ENCODE peak calls at places on chromosomes 5 and 9, in nine cellular contexts. One of them, this sample, is unnamed.
A peak's percentile ranks its signal among the peaks of the same experiment; 100 is the strongest.

GRCh38 chr9:88258012-88258411 is 119.7 kb upstream of the SPATA31C2 start:
- DNase-seq in Jurkat, Clone E6-1: no peak
- DNase-seq in endothelial cell: peak; percentile 53
- DNase-seq in CD8-positive, alpha-beta T cell: no peak
- DNase-seq in neural crest cell: no peak
- DNase-seq in trophoblast cell: peak; percentile 11
- DNase-seq in type B pancreatic cell: no peak
- DNase-seq in activated T-helper 1 cell treated with anti-CD3 and anti-CD28 coated beads, Interleukin-2, amount 50 U/mL, for 16 hours: no peak
- DNase-seq in T-helper 2 cell: no peak
- DNase-seq in this sample: no peak

GRCh38 chr5:53965459-53965858 is 344.9 kb downstream of the ARL15 start:
- DNase-seq in activated T-helper 1 cell treated with anti-CD3 and anti-CD28 coated beads, Interleukin-2, amount 50 U/mL, for 16 hours: no peak
- DNase-seq in neural crest cell: no peak
- DNase-seq in endothelial cell: no peak
- DNase-seq in type B pancreatic cell: no peak
- DNase-seq in T-helper 2 cell: no peak
- DNase-seq in CD8-positive, alpha-beta T cell: no peak
- DNase-seq in Jurkat, Clone E6-1: no peak
- DNase-seq in trophoblast cell: no peak
- DNase-seq in this sample: no peak

GRCh38 chr5:172362755-172363154 is 79.2 kb upstream of the UBTD2 start:
- DNase-seq in Jurkat, Clone E6-1: no peak
- DNase-seq in T-helper 2 cell: no peak
- DNase-seq in activated T-helper 1 cell treated with anti-CD3 and anti-CD28 coated beads, Interleukin-2, amount 50 U/mL, for 16 hours: no peak
- DNase-seq in CD8-positive, alpha-beta T cell: no peak
- DNase-seq in neural crest cell: no peak
- DNase-seq in type B pancreatic cell: no peak
- DNase-seq in trophoblast cell: no peak
- DNase-seq in endothelial cell: no peak
- DNase-seq in this sample: no peak

GRCh38 chr9:2210201-2210600 is 195.1 kb downstream of the SMARCA2 start:
- DNase-seq in activated T-helper 1 cell treated with anti-CD3 and anti-CD28 coated beads, Interleukin-2, amount 50 U/mL, for 16 hours: no peak
- DNase-seq in type B pancreatic cell: no peak
- DNase-seq in neural crest cell: no peak
- DNase-seq in T-helper 2 cell: no peak
- DNase-seq in endothelial cell: no peak
- DNase-seq in CD8-positive, alpha-beta T cell: no peak
- DNase-seq in Jurkat, Clone E6-1: no peak
- DNase-seq in trophoblast cell: no peak
- DNase-seq in this sample: no peak

GRCh38 chr5:143077453-143078103 is 307.4 kb downstream of the ARHGAP26 start:
- DNase-seq in type B pancreatic cell: no peak
- DNase-seq in trophoblast cell: no peak
- DNase-seq in endothelial cell: no peak
- DNase-seq in T-helper 2 cell: no peak
- DNase-seq in Jurkat, Clone E6-1: no peak
- DNase-seq in neural crest cell: no peak
- DNase-seq in CD8-positive, alpha-beta T cell: no peak
- DNase-seq in activated T-helper 1 cell treated with anti-CD3 and anti-CD28 coated beads, Interleukin-2, amount 50 U/mL, for 16 hours: no peak
- DNase-seq in this sample: no peak

GRCh38 chr5:180670586-180671359 is 21.4 kb upstream of the FLT4 start:
- DNase-seq in T-helper 2 cell: peak; percentile 65
- DNase-seq in activated T-helper 1 cell treated with anti-CD3 and anti-CD28 coated beads, Interleukin-2, amount 50 U/mL, for 16 hours: no peak
- DNase-seq in CD8-positive, alpha-beta T cell: peak; percentile 51
- DNase-seq in type B pancreatic cell: no peak
- DNase-seq in neural crest cell: peak; percentile 45
- DNase-seq in trophoblast cell: peak; percentile 45
- DNase-seq in endothelial cell: peak; percentile 73
- DNase-seq in Jurkat, Clone E6-1: peak; percentile 80
- DNase-seq in this sample: peak; percentile 67

GRCh38 chr5:142972064-142972463 is 201.9 kb downstream of the ARHGAP26 start:
- DNase-seq in type B pancreatic cell: no peak
- DNase-seq in trophoblast cell: no peak
- DNase-seq in endothelial cell: no peak
- DNase-seq in Jurkat, Clone E6-1: no peak
- DNase-seq in CD8-positive, alpha-beta T cell: no peak
- DNase-seq in neural crest cell: no peak
- DNase-seq in T-helper 2 cell: no peak
- DNase-seq in activated T-helper 1 cell treated with anti-CD3 and anti-CD28 coated beads, Interleukin-2, amount 50 U/mL, for 16 hours: no peak
- DNase-seq in this sample: no peak

GRCh38 chr9:70954607-70955143 is 166.7 kb downstream of the TRPM3 start:
- DNase-seq in CD8-positive, alpha-beta T cell: no peak
- DNase-seq in neural crest cell: no peak
- DNase-seq in activated T-helper 1 cell treated with anti-CD3 and anti-CD28 coated beads, Interleukin-2, amount 50 U/mL, for 16 hours: no peak
- DNase-seq in trophoblast cell: no peak
- DNase-seq in type B pancreatic cell: no peak
- DNase-seq in Jurkat, Clone E6-1: no peak
- DNase-seq in endothelial cell: no peak
- DNase-seq in T-helper 2 cell: no peak
- DNase-seq in this sample: no peak

GRCh38 chr9:118563677-118564076 is 805.6 kb downstream of the BRINP1 start:
- DNase-seq in activated T-helper 1 cell treated with anti-CD3 and anti-CD28 coated beads, Interleukin-2, amount 50 U/mL, for 16 hours: no peak
- DNase-seq in trophoblast cell: no peak
- DNase-seq in T-helper 2 cell: no peak
- DNase-seq in Jurkat, Clone E6-1: no peak
- DNase-seq in endothelial cell: no peak
- DNase-seq in neural crest cell: no peak
- DNase-seq in type B pancreatic cell: no peak
- DNase-seq in CD8-positive, alpha-beta T cell: no peak
- DNase-seq in this sample: no peak